ENCODE peak calls at places on chromosomes 3 and 15, in eight cellular contexts. Y, P, I, Z, U, D, J and X are unnamed samples.

GRCh38 chr15:74790080-74790916 is 8.4 kb downstream of the CSK start:
- DNase-seq in J (peak; percentile 77), Y (peak; percentile 81), U (no peak), P (peak; percentile 79), I (peak; percentile 94), D (no peak), Z (no peak), X (peak; percentile 90)

GRCh38 chr3:122992628-122993570 is 34.7 kb downstream of the SEMA5B start:
- DNase-seq in D (no peak), I (no peak), Z (no peak), U (no peak), Y (peak; percentile 58), J (no peak), P (no peak), X (no peak)

GRCh38 chr15:90435652-90436337 is 47.8 kb downstream of the IQGAP1 start:
- DNase-seq in Z (no peak), D (no peak), I (no peak), Y (no peak), J (no peak), U (no peak), P (no peak), X (no peak)

GRCh38 chr15:28051920-28052633 is 47.0 kb downstream of the OCA2 start:
- DNase-seq in D (no peak), I (no peak), J (no peak), Y (no peak), U (no peak), P (no peak), Z (no peak), X (no peak)

GRCh38 chr15:62452016-62452415 is 286.9 kb upstream of the C2CD4B start:
- DNase-seq in Y (no peak), D (no peak), I (no peak), U (no peak), Z (no peak), P (no peak), J (no peak), X (no peak)

GRCh38 chr3:110234831-110235230 is 836.8 kb upstream of the NECTIN3 start:
- DNase-seq in Y (no peak), U (no peak), Z (no peak), J (no peak), D (no peak), I (no peak), P (peak; percentile 18), X (peak; percentile 22)

GRCh38 chr3:109643590-109643989 is 306.2 kb upstream of the DPPA4 start:
- DNase-seq in J (no peak), Z (no peak), P (peak; percentile 2), Y (no peak), I (peak; percentile 4), U (no peak), D (no peak), X (peak; percentile 18)

GRCh38 chr15:79059081-79059572 is 31.5 kb downstream of the RASGRF1 start:
- DNase-seq in Y (no peak), D (no peak), U (no peak), J (no peak), P (no peak), Z (no peak), I (no peak), X (no peak)

GRCh38 chr3:187978433-187979011 is 175.4 kb upstream of the LPP start:
- DNase-seq in D (no peak), U (no peak), Y (no peak), P (no peak), I (peak; percentile 46), J (peak; percentile 53), Z (no peak), X (peak; percentile 74)

GRCh38 chr15:98515186-98515585 is 133.2 kb upstream of the IGF1R start:
- DNase-seq in D (no peak), Y (no peak), I (no peak), U (no peak), J (no peak), P (no peak), Z (no peak), X (no peak)

GRCh38 chr15:58043192-58043903 is 22.2 kb downstream of the ALDH1A2 start:
- DNase-seq in U (no peak), Z (no peak), P (peak; percentile 62), I (peak; percentile 44), D (peak; percentile 33), J (peak; percentile 44), Y (no peak), X (peak; percentile 66)

GRCh38 chr3:164465172-164465571 is 613.1 kb downstream of the SI start:
- DNase-seq in J (peak; percentile 56), D (no peak), P (peak; percentile 4), I (no peak), Y (no peak), Z (no peak), U (no peak), X (peak; percentile 68)

GRCh38 chr3:4976109-4976508 is 3.1 kb upstream of the BHLHE40 start:
- DNase-seq in U (no peak), I (peak; percentile 94), Z (peak; percentile 57), Y (peak; percentile 60), J (peak; percentile 88), D (peak; percentile 39), P (peak; percentile 65), X (peak; percentile 83)

GRCh38 chr15:48564690-48565089 is 80.8 kb downstream of the FBN1 start:
- DNase-seq in I (no peak), Y (no peak), P (no peak), Z (no peak), U (no peak), J (no peak), D (no peak), X (no peak)

GRCh38 chr15:86935841-86936240 is 856.2 kb downstream of the AGBL1 start:
- DNase-seq in J (no peak), U (no peak), D (no peak), P (no peak), Y (no peak), Z (no peak), I (no peak), X (no peak)
- TF ChIP-seq CTCF in J (no peak), U (no peak), D (no peak), P (no peak), Y (no peak), Z (peak; percentile 59), I (no peak), X (no peak)

GRCh38 chr3:68207327-68207726 is 552.9 kb upstream of the SUCLG2 start:
- DNase-seq in Y (no peak), D (no peak), Z (no peak), J (no peak), P (no peak), U (no peak), I (no peak), X (no peak)

GRCh38 chr3:68211637-68212036 is 557.2 kb upstream of the SUCLG2 start:
- DNase-seq in Y (no peak), P (no peak), Z (no peak), J (no peak), I (no peak), U (no peak), D (no peak), X (no peak)

DNA sequence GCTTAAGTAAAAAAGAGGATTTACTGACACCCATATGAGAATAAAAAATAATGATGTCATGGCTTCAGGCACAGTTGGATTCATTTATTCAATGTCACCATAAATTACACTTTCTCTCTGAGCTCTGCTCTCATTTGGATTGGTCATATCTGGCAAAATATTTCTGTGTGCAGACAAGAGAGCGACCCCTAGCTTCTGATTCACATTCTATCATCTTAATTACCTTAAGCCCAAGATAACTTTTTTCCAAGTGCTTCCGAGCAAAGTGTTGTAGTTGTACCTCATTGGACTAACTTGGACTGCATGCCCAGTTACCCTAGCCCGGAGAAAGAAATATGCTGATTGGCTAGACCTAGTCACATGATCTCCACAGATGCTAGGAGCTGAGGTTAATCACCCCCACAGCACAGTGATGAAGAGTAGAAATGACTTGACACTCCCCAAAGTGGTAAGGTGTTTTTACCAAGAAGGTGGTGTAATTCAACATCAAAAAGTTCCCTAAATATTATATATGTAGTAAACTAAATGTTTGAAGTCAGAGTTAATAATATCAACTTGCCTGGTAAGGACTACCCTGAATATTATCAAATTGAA is 552.2 kb upstream of the SUCLG2 start:
- DNase-seq in P (no peak), Y (no peak), I (peak; percentile 4), J (no peak), D (no peak), Z (no peak), U (no peak), X (no peak)
- TF ChIP-seq CTCF in P (no peak), Y (no peak), I (peak; percentile 30), J (peak; percentile 21), D (no peak), Z (no peak), U (no peak), X (no peak)

GRCh38 chr3:142796823-142797222 is 73.0 kb downstream of the TRPC1 start:
- DNase-seq in J (no peak), D (no peak), I (peak; percentile 8), Y (no peak), U (no peak), P (no peak), Z (no peak), X (no peak)

GRCh38 chr3:142794510-142794909 is 70.7 kb downstream of the TRPC1 start:
- DNase-seq in Y (no peak), J (no peak), P (no peak), I (no peak), U (no peak), D (no peak), Z (no peak), X (no peak)

GRCh38 chr3:142795332-142795731 is 71.5 kb downstream of the TRPC1 start:
- DNase-seq in U (no peak), I (no peak), P (no peak), J (no peak), Y (no peak), D (no peak), Z (no peak), X (no peak)
- TF ChIP-seq CTCF in U (no peak), I (no peak), P (no peak), J (no peak), Y (no peak), D (no peak), Z (no peak), X (no peak)

GRCh38 chr15:100430381-100430780 is 88.6 kb upstream of the ADAMTS17 start:
- DNase-seq in D (no peak), Y (no peak), U (no peak), I (no peak), Z (no peak), J (no peak), P (no peak), X (no peak)

GRCh38 chr15:100437261-100437660 is 91.5 kb downstream of the CERS3 start:
- DNase-seq in Z (no peak), U (no peak), Y (no peak), D (no peak), J (no peak), P (no peak), I (no peak), X (no peak)

GRCh38 chr15:100438570-100438969 is 90.2 kb downstream of the CERS3 start:
- DNase-seq in D (no peak), U (no peak), Z (no peak), P (peak; percentile 67), Y (peak; percentile 75), J (peak; percentile 6), I (peak; percentile 45), X (peak; percentile 30)

GRCh38 chr15:100433304-100433703 is 91.5 kb upstream of the ADAMTS17 start:
- DNase-seq in I (peak; percentile 16), U (no peak), J (no peak), D (no peak), Y (no peak), P (no peak), Z (no peak), X (no peak)

DNA sequence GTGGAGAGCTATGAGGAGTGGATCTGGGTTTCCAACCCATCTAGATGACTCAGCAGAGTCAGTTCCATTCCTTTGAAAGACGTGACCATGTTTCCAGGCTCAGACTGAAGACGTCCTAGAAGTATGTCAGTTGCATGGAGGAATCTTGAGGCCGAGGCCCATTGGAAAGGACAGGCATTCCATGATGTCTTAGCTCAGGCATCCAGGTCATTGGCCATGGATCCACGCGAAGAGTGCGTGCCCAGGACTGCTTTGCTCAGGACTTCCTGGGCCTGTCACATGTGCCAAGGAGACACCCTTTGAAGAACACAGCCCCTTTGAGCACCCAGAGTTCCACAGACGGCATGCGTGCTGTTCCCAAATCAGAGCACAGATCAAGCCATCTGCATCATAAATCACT is 92.3 kb upstream of the ADAMTS17 start:
- DNase-seq in Z (no peak), J (no peak), U (no peak), I (no peak), Y (no peak), D (no peak), P (no peak), X (no peak)
- TF ChIP-seq CTCF in Z (no peak), J (no peak), U (no peak), I (no peak), Y (no peak), D (no peak), P (no peak), X (no peak)